ENCODE peak calls at places on chromosome 7, in eight cellular contexts. H is neural progenitor cell, G is Peyer's patch, R is lower lobe of right lung, C is psoas muscle, T is GM23248, U is spleen, V is thyroid gland. P is an unnamed sample. For H3K36me3, the result is how much of the 10 kb centered on the place peaks cover.

GRCh38 chr7:66871076-66871475 is 49.9 kb upstream of the TMEM248 start:
- DNase-seq in V (no peak), T (no peak), G (no peak), C (no peak), H (no peak), R (no peak), U (no peak), P (no peak)

GRCh38 chr7:135335628-135336139 is 102.0 kb downstream of the STRA8 start:
- DNase-seq in H (peak), R (no peak), C (peak), G (peak), U (no peak), T (peak), V (peak), P (peak)

GRCh38 chr7:139078399-139078798 is 31.1 kb downstream of the ZC3HAV1 start:
- DNase-seq in V (no peak), T (peak), U (no peak), G (no peak), C (no peak), R (no peak), H (no peak), P (no peak)

GRCh38 chr7:142130282-142130681 is 18.8 kb downstream of the MGAM2 start:
- DNase-seq in G (no peak), U (no peak), V (peak), T (peak), R (no peak), H (no peak), C (no peak), P (no peak)

GRCh38 chr7:74230446-74231231 is 20.8 kb downstream of the LAT2 start:
- DNase-seq in U (no peak), V (no peak), G (no peak), C (no peak), H (no peak), R (no peak), T (no peak), P (no peak)

GRCh38 chr7:66967029-66967428 is 28.4 kb downstream of the SBDS start:
- DNase-seq in C (no peak), U (no peak), H (no peak), T (no peak), V (no peak), R (no peak), G (no peak), P (no peak)

GRCh38 chr7:32275216-32275979 is 205.2 kb upstream of the PDE1C start:
- DNase-seq in V (no peak), U (no peak), R (no peak), T (no peak), C (no peak), G (no peak), H (no peak), P (no peak)

GRCh38 chr7:70566659-70567058 is 565.3 kb upstream of the GALNT17 start:
- DNase-seq in H (no peak), C (no peak), U (no peak), T (no peak), R (no peak), V (no peak), G (no peak), P (no peak)

GRCh38 chr7:51017576-51018535 is 235.2 kb upstream of the GRB10 start:
- DNase-seq in R (no peak), U (no peak), G (no peak), C (no peak), H (no peak), T (no peak), V (no peak), P (no peak)

GRCh38 chr7:36357054-36357453 is 32.6 kb upstream of the ANLN start:
- DNase-seq in R (no peak), H (no peak), T (no peak), U (no peak), C (no peak), G (no peak), V (no peak), P (no peak)

GRCh38 chr7:41334071-41334862 is 368.6 kb downstream of the INHBA start:
- DNase-seq in R (no peak), C (no peak), H (no peak), T (no peak), G (no peak), V (no peak), U (no peak), P (no peak)

GRCh38 chr7:290554-291301 is 758 bp downstream of the FOXL3 start:
- DNase-seq in U (peak), C (no peak), V (no peak), R (peak), G (no peak), H (no peak), T (no peak), P (no peak)

GRCh38 chr7:126569402-126569801 is 683.3 kb downstream of the GRM8 start:
- DNase-seq in H (no peak), R (no peak), T (no peak), C (no peak), V (no peak), U (no peak), G (no peak), P (no peak)

GRCh38 chr7:73606801-73607691 is 17.3 kb downstream of the MLXIPL start:
- DNase-seq in H (peak), R (peak), T (peak), V (peak), C (peak), U (peak), G (no peak), P (no peak)

GRCh38 chr7:129952164-129952652 is 552 bp downstream of the UBE2H start:
- DNase-seq in V (peak), U (no peak), C (peak), T (peak), G (peak), R (peak), H (peak), P (peak)

GRCh38 chr7:1175967-1176851 is 16.2 kb upstream of the ZFAND2A start:
- DNase-seq in H (peak), R (peak), V (peak), U (peak), C (peak), T (peak), G (peak), P (peak)

GRCh38 chr7:148964510-148965267 is 63.6 kb downstream of the PDIA4 start:
- DNase-seq in U (no peak), G (no peak), R (no peak), T (peak), C (no peak), V (no peak), H (peak), P (no peak)

GRCh38 chr7:24505968-24506367 is 67.3 kb upstream of the PALS2 start:
- DNase-seq in V (no peak), R (no peak), H (no peak), U (no peak), G (no peak), C (no peak), T (no peak), P (no peak)

GRCh38 chr7:31938650-31939049 is 131.6 kb downstream of the PDE1C start:
- DNase-seq in T (peak), G (no peak), R (no peak), C (no peak), U (no peak), H (no peak), V (no peak), P (no peak)

GRCh38 chr7:76392531-76393115 is 16.9 kb downstream of the SSC4D start:
- DNase-seq in T (no peak), V (no peak), H (no peak), G (no peak), R (no peak), U (no peak), C (no peak), P (no peak)

GRCh38 chr7:131111792-131112191 is 215.9 kb upstream of the MKLN1 start:
- DNase-seq in T (no peak), V (no peak), H (no peak), R (no peak), G (no peak), C (no peak), U (no peak), P (no peak)

GRCh38 chr7:157516911-157517781 is 180.3 kb downstream of the DNAJB6 start:
- DNase-seq in C (no peak), G (peak), H (no peak), V (no peak), T (no peak), U (peak), R (no peak), P (peak)

GRCh38 chr7:78473011-78473410 is 674.4 kb downstream of the PHTF2 start:
- DNase-seq in G (no peak), T (peak), V (no peak), H (no peak), U (no peak), R (no peak), C (no peak), P (no peak)

GRCh38 chr7:50285259-50285658 is 19.3 kb upstream of the IKZF1 start:
- DNase-seq in H (no peak), G (no peak), T (no peak), C (no peak), R (no peak), V (no peak), U (no peak), P (no peak)

GRCh38 chr7:151873402-151873965 is 3.4 kb downstream of the PRKAG2 start:
- DNase-seq in H (no peak), T (peak), V (peak), G (no peak), U (peak), R (no peak), C (no peak), P (peak)

GRCh38 chr7:95470452-95470851 is 15.3 kb upstream of the ASB4 start:
- DNase-seq in R (no peak), G (no peak), U (no peak), V (no peak), C (no peak), H (peak), T (peak), P (no peak)

DNA sequence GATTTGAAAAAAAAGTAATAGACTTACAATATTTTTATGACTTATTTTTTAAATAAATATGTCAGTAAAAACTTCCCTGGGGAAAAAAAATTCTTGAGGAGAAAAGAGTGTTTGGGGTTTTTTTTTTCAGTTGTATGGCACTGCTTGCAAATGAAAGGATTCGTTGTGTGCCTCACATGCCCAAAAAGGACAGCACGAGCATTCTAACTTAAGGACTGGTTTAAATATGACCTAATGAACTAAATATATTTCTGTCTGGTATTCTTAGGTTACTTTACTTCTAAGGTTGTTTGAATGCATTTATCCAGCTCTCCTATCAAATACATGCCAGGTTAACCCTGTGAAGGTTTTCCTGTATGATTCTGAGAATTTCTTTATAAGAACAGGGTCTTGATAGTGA is 989 bp upstream of the CD36 start:
- DNase-seq in C (no peak), G (no peak), V (no peak), R (no peak), T (no peak), H (no peak), U (no peak), P (no peak)
- H3K27ac ChIP-seq in C (peak), G (no peak), V (no peak), R (peak), T (no peak), H (no peak), U (peak), P (no peak)

GRCh38 chr7:107961399-107961798 is 41.6 kb downstream of the LAMB1 start:
- DNase-seq in T (no peak), C (peak), G (no peak), U (no peak), V (no peak), H (no peak), R (no peak), P (no peak)

GRCh38 chr7:107959527-107959898 is 43.4 kb downstream of the LAMB1 start:
- DNase-seq in U (no peak), G (no peak), V (no peak), C (no peak), R (no peak), T (no peak), H (no peak), P (no peak)

GRCh38 chr7:107958764-107959526 is 44.0 kb downstream of the LAMB1 start:
- DNase-seq in V (no peak), U (no peak), H (no peak), C (no peak), G (no peak), T (peak), R (no peak), P (peak)

GRCh38 chr7:107962817-107963216 is 40.1 kb downstream of the LAMB1 start:
- DNase-seq in V (no peak), T (no peak), C (no peak), U (no peak), R (no peak), G (no peak), H (no peak), P (no peak)

DNA sequence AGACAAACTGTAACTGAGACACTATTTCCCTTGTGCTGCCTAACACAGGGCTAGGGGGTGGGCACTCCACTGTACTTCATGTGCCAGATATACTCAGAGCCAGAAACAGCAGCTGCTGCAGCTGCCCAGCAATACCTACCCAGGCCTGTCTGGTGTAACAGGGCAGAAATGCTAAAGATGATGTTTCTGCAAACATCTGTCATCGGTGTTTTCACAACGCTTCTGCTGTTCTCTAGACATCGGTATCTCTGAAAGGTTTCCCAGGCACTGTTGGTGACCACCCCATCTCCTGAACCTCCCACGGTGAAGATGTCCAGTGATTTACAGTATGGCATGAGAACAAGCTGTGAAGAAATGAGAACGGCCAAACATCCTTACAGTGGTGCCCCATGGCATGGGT is 42.7 kb downstream of the LAMB1 start:
- DNase-seq in V (no peak), R (no peak), G (no peak), C (no peak), H (no peak), T (no peak), U (no peak), P (no peak)
- H3K36me3 ChIP-seq in V (under half), R (half or more), G (half or more), C (under half), H (under half), T (half or more), U (under half), P (under half)

GRCh38 chr7:27132978-27133377 is 2.4 kb upstream of the HOXA4 start:
- DNase-seq in V (no peak), R (no peak), G (no peak), C (no peak), H (no peak), U (no peak), T (no peak), P (no peak)

GRCh38 chr7:27132214-27132613 is 1.7 kb upstream of the HOXA4 start:
- DNase-seq in V (no peak), H (no peak), U (no peak), C (no peak), T (no peak), G (no peak), R (no peak), P (no peak)

GRCh38 chr7:27130540-27131389 is at the start of gene HOXA4:
- DNase-seq in T (peak), G (peak), R (peak), C (peak), V (peak), U (peak), H (peak), P (peak)

GRCh38 chr7:27129729-27130539 is 623 bp downstream of the HOXA4 start:
- DNase-seq in R (peak), U (no peak), V (no peak), T (peak), C (peak), H (peak), G (peak), P (no peak)

GRCh38 chr7:27131390-27131819 is 848 bp upstream of the HOXA4 start:
- DNase-seq in U (no peak), C (no peak), V (no peak), H (no peak), R (no peak), G (no peak), T (peak), P (no peak)
- H3K27ac ChIP-seq in U (peak), C (peak), V (no peak), H (no peak), R (peak), G (peak), T (peak), P (peak)

DNA sequence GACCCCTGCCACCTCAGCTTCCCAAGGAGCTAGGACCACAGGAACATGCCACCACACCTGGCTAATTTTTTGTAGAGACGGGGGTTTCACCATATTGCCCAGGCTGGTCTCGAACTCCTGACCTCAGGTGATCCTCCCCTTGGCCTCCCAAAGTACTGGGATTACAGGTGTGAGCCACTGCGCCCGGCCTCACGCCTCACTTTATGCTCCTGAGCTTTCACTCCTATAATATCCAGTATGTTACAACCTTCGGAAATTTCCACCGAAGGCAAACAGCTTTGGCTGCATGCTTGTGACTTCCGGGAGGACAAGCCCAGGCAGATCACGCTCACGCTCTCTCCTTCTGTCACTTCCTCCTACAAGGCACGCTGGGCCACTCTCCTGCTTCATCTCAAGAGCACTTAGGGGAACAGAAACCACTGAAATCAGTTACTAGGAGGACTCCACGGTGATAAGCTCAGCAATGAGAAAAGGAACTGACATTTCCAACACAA is 4.4 kb upstream of the MAD1L1 start:
- DNase-seq in U (peak), G (no peak), T (no peak), C (no peak), V (no peak), R (peak), H (no peak), P (peak)
- H3K36me3 ChIP-seq in U (under half), G (under half), T (under half), C (half or more), V (under half), R (under half), H (under half), P (half or more)

DNA sequence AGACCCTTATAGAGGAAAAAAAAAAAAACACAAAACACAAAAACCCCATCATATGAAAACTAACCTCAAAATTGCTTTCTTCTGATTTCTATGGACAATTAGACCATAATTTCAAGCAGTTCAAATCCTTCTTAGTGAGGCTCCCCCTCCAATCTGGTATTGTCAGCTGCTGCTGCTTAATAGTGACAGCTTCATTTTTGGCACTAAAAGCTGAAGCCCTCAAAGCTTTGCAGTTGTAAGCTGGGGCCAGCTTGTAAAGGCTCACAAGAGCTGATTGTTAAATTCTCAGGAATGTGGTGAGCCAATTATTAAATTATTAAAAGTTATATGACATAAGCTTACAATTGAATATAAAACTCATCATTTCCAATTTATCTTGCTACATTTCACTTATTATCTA is 21.9 kb downstream of the ATXN7L1 start:
- DNase-seq in U (no peak), C (no peak), V (no peak), G (no peak), T (peak), R (no peak), H (no peak), P (no peak)
- H3K27ac ChIP-seq in U (no peak), C (no peak), V (no peak), G (no peak), T (peak), R (no peak), H (no peak), P (no peak)

DNA sequence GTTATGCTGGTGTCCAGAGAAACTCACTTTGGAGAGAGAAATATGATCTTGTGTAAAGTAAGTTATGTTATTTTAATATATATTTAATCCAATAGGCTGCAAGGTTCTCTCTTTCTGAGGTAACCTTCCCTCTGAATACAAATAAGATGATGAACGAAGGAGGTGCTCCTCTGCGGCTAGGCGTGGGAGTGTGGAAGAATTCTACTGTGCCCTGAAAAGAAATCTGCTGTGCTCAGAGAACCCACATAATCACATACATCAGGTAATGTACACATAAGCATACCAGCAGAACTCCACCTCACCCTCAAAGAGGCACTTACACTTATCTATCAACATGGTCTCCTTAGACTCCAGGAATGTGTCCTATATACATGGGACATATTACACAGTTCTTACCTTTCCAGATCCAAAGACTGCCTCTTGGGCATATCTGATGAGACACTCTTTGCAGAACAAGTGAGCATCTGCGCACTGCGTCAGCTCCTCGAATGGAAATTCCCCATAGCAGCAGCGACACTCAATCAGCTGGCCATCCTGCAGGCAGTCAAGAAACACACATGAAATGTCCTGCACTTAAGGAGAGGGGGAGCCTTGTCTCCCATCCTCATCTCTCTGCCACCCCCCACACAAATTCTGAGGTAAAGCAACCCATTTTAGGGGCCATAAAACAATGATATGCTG is 66.7 kb downstream of the RNF216 start:
- DNase-seq in R (no peak), G (no peak), C (no peak), V (no peak), U (no peak), T (no peak), H (no peak), P (no peak)
- H3K36me3 ChIP-seq in R (half or more), G (half or more), C (half or more), V (under half), U (under half), T (half or more), H (under half), P (half or more)